ENCODE peak calls at places on chromosomes 7 and 10, in four cellular contexts. M, Q, S and U are unnamed samples.

GRCh38 chr7:7491044-7491443 is 44.6 kb downstream of the COL28A1 start:
- DNase-seq in Q (no peak), S (no peak), M (no peak), U (no peak)

GRCh38 chr7:51356849-51357516 is 40.4 kb upstream of the COBL start:
- DNase-seq in M (no peak), Q (no peak), S (no peak), U (peak; percentile 54)

GRCh38 chr10:70190581-70190980 is 20.3 kb upstream of the SAR1A start:
- DNase-seq in M (no peak), S (no peak), Q (no peak), U (no peak)

GRCh38 chr7:39595102-39595620 is 28.2 kb upstream of the RALA start:
- DNase-seq in Q (no peak), S (no peak), M (no peak), U (peak; percentile 16)

GRCh38 chr10:124611738-124612137 is 132.4 kb downstream of the FAM53B start:
- DNase-seq in M (no peak), Q (peak; percentile 72), S (no peak), U (no peak)

GRCh38 chr7:112202819-112203218 is 3.4 kb downstream of the DOCK4 start:
- DNase-seq in S (no peak), M (no peak), Q (no peak), U (peak; percentile 84)

GRCh38 chr7:16396766-16397496 is 24.4 kb downstream of the CRPPA start:
- DNase-seq in S (no peak), M (no peak), Q (no peak), U (no peak)

GRCh38 chr7:50558380-50559051 is 6.7 kb downstream of the DDC start:
- DNase-seq in M (no peak), S (no peak), Q (no peak), U (no peak)

GRCh38 chr10:15897282-15897681 is 37.0 kb upstream of the MINDY3 start:
- DNase-seq in M (no peak), Q (no peak), S (no peak), U (no peak)

GRCh38 chr10:64071218-64071617 is 550.0 kb downstream of the REEP3 start:
- DNase-seq in Q (no peak), S (no peak), M (no peak), U (no peak)

GRCh38 chr7:13984831-13985685 is 4.4 kb downstream of the ETV1 start:
- DNase-seq in S (no peak), M (no peak), Q (no peak), U (no peak)

GRCh38 chr10:111247781-111248389 is 171.1 kb downstream of the ADRA2A start:
- DNase-seq in Q (no peak), S (no peak), M (no peak), U (no peak)

GRCh38 chr7:24152907-24153513 is 131.0 kb upstream of the NPY start:
- DNase-seq in M (no peak), Q (no peak), S (no peak), U (no peak)

GRCh38 chr10:127853868-127854768 is 38.6 kb downstream of the CLRN3 start:
- DNase-seq in M (no peak), S (peak; percentile 59), Q (peak; percentile 75), U (peak; percentile 27)

GRCh38 chr10:58480321-58480720 is 32.4 kb upstream of the BICC1 start:
- DNase-seq in M (no peak), Q (no peak), S (no peak), U (no peak)

GRCh38 chr7:126689037-126689436 is 563.7 kb downstream of the GRM8 start:
- DNase-seq in Q (no peak), M (no peak), S (no peak), U (no peak)

GRCh38 chr10:71644307-71645180 is 75.0 kb downstream of the C10orf105 start:
- DNase-seq in Q (no peak), S (no peak), M (no peak), U (no peak)

GRCh38 chr10:34570887-34571286 is 244.2 kb downstream of the PARD3 start:
- DNase-seq in S (no peak), Q (no peak), M (no peak), U (no peak)

GRCh38 chr10:33330543-33331019 is 3.9 kb downstream of the NRP1 start:
- DNase-seq in Q (peak; percentile 91), M (no peak), S (peak; percentile 87), U (peak; percentile 73)

GRCh38 chr10:112842832-112843360 is 107.2 kb upstream of the TCF7L2 start:
- DNase-seq in M (no peak), Q (no peak), S (no peak), U (peak; percentile 52)

GRCh38 chr10:44971935-44972792 is 6.4 kb downstream of the DEPP1 start:
- DNase-seq in M (no peak), S (no peak), Q (no peak), U (no peak)

GRCh38 chr7:29764227-29764626 is 42.1 kb upstream of the WIPF3 start:
- DNase-seq in Q (no peak), M (peak; percentile 35), S (peak; percentile 44), U (no peak)

GRCh38 chr7:45187089-45187945 is 29.7 kb downstream of the RAMP3 start:
- DNase-seq in S (no peak), Q (peak; percentile 52), M (no peak), U (no peak)

GRCh38 chr7:129719980-129720732 is 108.6 kb downstream of the NRF1 start:
- DNase-seq in M (peak; percentile 24), Q (no peak), S (no peak), U (peak; percentile 53)

GRCh38 chr7:23315366-23315765 is 16.2 kb downstream of the MALSU1 start:
- DNase-seq in M (peak; percentile 41), Q (no peak), S (no peak), U (no peak)

GRCh38 chr7:152145853-152146466 is 120.5 kb downstream of the GALNT11 start:
- DNase-seq in Q (no peak), M (no peak), S (peak; percentile 26), U (peak; percentile 40)

GRCh38 chr7:17598846-17599245 is 300.4 kb downstream of the AHR start:
- DNase-seq in S (no peak), Q (no peak), M (no peak), U (no peak)

GRCh38 chr7:77800158-77800557 is 1.6 kb downstream of the PHTF2 start:
- DNase-seq in M (no peak), S (no peak), Q (peak; percentile 69), U (no peak)

GRCh38 chr7:153954477-153954876 is 97.7 kb upstream of the DPP6 start:
- DNase-seq in Q (no peak), S (no peak), M (no peak), U (no peak)

GRCh38 chr7:105591522-105591921 is 10.2 kb upstream of the EFCAB10 start:
- DNase-seq in Q (no peak), M (no peak), S (no peak), U (no peak)

GRCh38 chr7:66187894-66188293 is 17.2 kb upstream of the TPST1 start:
- DNase-seq in S (no peak), M (no peak), Q (no peak), U (no peak)

GRCh38 chr10:4307784-4308364 is 518.1 kb upstream of the AKR1E2 start:
- DNase-seq in Q (no peak), S (no peak), M (no peak), U (no peak)

GRCh38 chr7:37284805-37285211 is 163.9 kb downstream of the ELMO1 start:
- DNase-seq in S (peak; percentile 63), M (peak; percentile 12), Q (peak; percentile 79), U (peak; percentile 16)

GRCh38 chr7:130208511-130208910 is 851 bp downstream of the SSMEM1 start:
- DNase-seq in S (no peak), Q (no peak), M (no peak), U (no peak)

GRCh38 chr10:122140941-122141623 is 130.0 kb upstream of the BTBD16 start:
- DNase-seq in M (no peak), S (peak; percentile 52), Q (no peak), U (peak; percentile 27)

GRCh38 chr7:97117372-97118188 is at the start of gene SDHAF3:
- DNase-seq in M (peak; percentile 98), S (peak; percentile 93), Q (peak; percentile 99), U (peak; percentile 95)

GRCh38 chr7:116525298-116525912 is 569 bp downstream of the CAV1 start:
- DNase-seq in M (no peak), S (peak; percentile 44), Q (peak; percentile 71), U (no peak)